ENCODE peak calls at places on chromosome 14, in eight cellular contexts. E is bronchial epithelial cell, Q is endothelial cell, A is foreskin fibroblast, X is HFF-Myc, G is WTC11, D is osteocyte, L is transverse colon. P is an unnamed sample.

GRCh38 chr14:68774771-68775613 is 17.9 kb downstream of the ZFP36L1 start:
- DNase-seq in Q (no peak), X (no peak), D (no peak), A (peak), E (peak), L (no peak), G (no peak), P (no peak)

GRCh38 chr14:37594238-37594915 is 672 bp downstream of the FOXA1 start:
- DNase-seq in A (peak), L (peak), X (peak), E (peak), G (peak), Q (peak), D (no peak), P (peak)

GRCh38 chr14:55430024-55430690 is 10.3 kb downstream of the TBPL2 start:
- DNase-seq in E (peak), X (peak), Q (peak), A (peak), L (peak), D (no peak), G (no peak), P (peak)

GRCh38 chr14:77103954-77104353 is 5.9 kb downstream of the CIPC start:
- DNase-seq in G (no peak), X (no peak), A (no peak), D (no peak), Q (no peak), E (no peak), L (no peak), P (no peak)

GRCh38 chr14:24307575-24308341 is at the start of gene CIDEB:
- DNase-seq in X (no peak), Q (peak), E (peak), G (peak), L (peak), A (peak), D (no peak), P (peak)

GRCh38 chr14:103753809-103754208 is 38.2 kb downstream of the ZFYVE21 start:
- DNase-seq in A (no peak), L (no peak), D (no peak), Q (no peak), E (no peak), X (no peak), G (no peak), P (no peak)

GRCh38 chr14:24398943-24399801 is at the start of gene NYNRIN:
- DNase-seq in Q (peak), L (peak), X (no peak), E (no peak), G (peak), A (no peak), D (no peak), P (peak)

GRCh38 chr14:72451081-72451972 is 442.6 kb downstream of the DPF3 start:
- DNase-seq in A (no peak), L (peak), Q (peak), D (no peak), G (no peak), X (no peak), E (no peak), P (no peak)

GRCh38 chr14:103623883-103624482 is 5.0 kb upstream of the KLC1 start:
- DNase-seq in D (no peak), Q (no peak), E (no peak), A (no peak), G (no peak), L (peak), X (no peak), P (peak)

GRCh38 chr14:103502877-103503276 is 19.8 kb downstream of the CKB start:
- DNase-seq in G (no peak), E (no peak), Q (no peak), X (no peak), D (no peak), A (no peak), L (no peak), P (no peak)

GRCh38 chr14:61177279-61178225 is 103.6 kb downstream of the TMEM30B start:
- DNase-seq in A (no peak), X (no peak), Q (no peak), G (peak), E (peak), D (no peak), L (no peak), P (peak)

GRCh38 chr14:96264850-96265249 is 8.8 kb downstream of the BDKRB1 start:
- DNase-seq in D (no peak), L (no peak), A (no peak), G (peak), Q (no peak), X (no peak), E (no peak), P (no peak)
- TF ChIP-seq CTCF in D (peak), L (peak), A (peak), G (no peak), Q (no peak), X (peak), E (peak), P (no peak)

GRCh38 chr14:99475179-99475578 is 5.5 kb downstream of the SETD3 start:
- DNase-seq in D (no peak), E (peak), X (no peak), G (no peak), A (no peak), L (no peak), Q (no peak), P (no peak)
- TF ChIP-seq CTCF in D (no peak), E (no peak), X (no peak), G (no peak), A (no peak), L (no peak), Q (no peak), P (no peak)

DNA sequence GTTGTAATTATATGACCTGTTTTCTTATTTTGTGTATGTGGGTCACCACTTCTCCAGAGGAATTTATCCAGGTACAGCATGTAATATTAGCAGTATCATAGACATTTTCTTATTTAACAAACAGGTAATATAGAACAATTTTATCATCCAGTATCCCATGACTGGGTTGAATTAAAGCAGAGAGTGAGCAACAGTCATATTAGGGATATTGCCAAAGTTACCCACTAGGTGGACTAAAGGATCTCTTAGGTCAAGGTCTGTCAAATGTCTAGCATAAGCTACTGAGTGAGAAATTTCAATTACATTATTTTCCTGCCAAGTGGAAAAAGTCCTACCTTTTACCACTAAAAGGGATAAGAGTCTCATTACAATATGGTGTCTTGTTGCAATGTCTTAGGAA is 62.1 kb upstream of the TRIM9 start:
- DNase-seq in L (no peak), Q (no peak), D (no peak), X (no peak), E (peak), G (no peak), A (no peak), P (no peak)
- TF ChIP-seq CTCF in L (peak), Q (peak), D (peak), X (peak), E (peak), G (peak), A (peak), P (peak)

DNA sequence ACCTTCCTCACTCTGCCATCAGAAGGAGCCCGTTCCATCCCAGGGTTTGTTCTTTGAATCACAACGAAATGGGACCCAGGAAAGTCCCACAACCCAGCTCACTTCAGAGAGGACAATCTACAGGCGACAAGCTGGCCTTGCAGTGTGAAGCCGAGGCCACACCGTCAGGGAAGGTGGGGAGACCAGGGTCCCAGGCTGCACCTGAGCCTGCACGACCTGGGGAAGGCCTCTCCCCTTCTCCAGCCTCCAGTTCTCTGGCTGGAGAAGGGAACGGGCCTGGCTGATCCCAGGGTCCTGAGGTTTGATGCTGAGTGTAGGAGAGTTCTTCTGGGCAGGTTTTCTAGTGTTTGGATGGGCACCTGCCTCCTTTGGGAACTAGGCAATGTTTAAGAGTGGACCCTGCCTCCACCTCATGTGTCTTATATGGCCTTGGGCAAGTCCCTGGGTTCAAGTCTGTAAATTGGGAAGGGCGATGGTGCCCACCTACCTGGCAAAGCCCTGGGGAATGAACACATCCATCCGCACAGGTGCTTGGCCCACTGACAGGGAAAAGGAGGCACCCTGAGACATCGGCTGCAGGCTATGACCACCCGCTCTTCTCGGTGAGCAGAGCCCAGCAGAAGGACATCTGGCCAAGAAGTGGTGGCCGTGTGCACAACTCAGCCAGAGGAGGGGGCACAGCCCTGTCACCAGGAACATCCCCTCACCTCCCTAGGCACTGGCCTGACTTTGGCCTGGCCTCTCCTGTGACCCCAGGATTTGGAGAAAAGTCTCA is 77.9 kb upstream of the BCL11B start:
- DNase-seq in Q (no peak), A (no peak), E (no peak), L (no peak), D (no peak), G (no peak), X (no peak), P (no peak)
- TF ChIP-seq CTCF in Q (no peak), A (no peak), E (no peak), L (no peak), D (no peak), G (no peak), X (no peak), P (no peak)

GRCh38 chr14:22837750-22838538 is 1.6 kb downstream of the MMP14 start:
- DNase-seq in L (peak), E (peak), X (no peak), D (no peak), G (peak), A (no peak), Q (no peak), P (no peak)
- TF ChIP-seq CTCF in L (no peak), E (no peak), X (no peak), D (no peak), G (no peak), A (no peak), Q (no peak), P (no peak)

GRCh38 chr14:26394114-26394855 is 203.5 kb downstream of the NOVA1 start:
- DNase-seq in A (peak), D (no peak), L (peak), E (peak), Q (no peak), G (no peak), X (no peak), P (no peak)
- TF ChIP-seq CTCF in A (no peak), D (peak), L (no peak), E (peak), Q (no peak), G (no peak), X (no peak), P (no peak)